ENCODE peak calls at places on chromosomes 1 and 21, in five cellular contexts. P is HFFc6, V is heart right ventricle, F is glomerular endothelial cell, C is H7. S is an unnamed sample.

GRCh38 chr1:32334864-32335618 is 992 bp downstream of the MARCKSL1 start:
- DNase-seq in P (no peak), V (peak; percentile 63), F (no peak), C (peak; percentile 87), S (no peak)

GRCh38 chr1:238674331-238674730 is 712.0 kb upstream of the CHRM3 start:
- DNase-seq in P (no peak), V (no peak), F (no peak), C (no peak), S (no peak)

GRCh38 chr1:8396912-8397406 is 79.0 kb downstream of the SLC45A1 start:
- DNase-seq in P (peak; percentile 98), V (no peak), F (no peak), C (no peak), S (no peak)

GRCh38 chr1:53375440-53375839 is 47.6 kb upstream of the LRP8 start:
- DNase-seq in P (no peak), V (no peak), F (no peak), C (no peak), S (peak; percentile 12)

GRCh38 chr1:50060279-50060678 is 36.5 kb upstream of the AGBL4 start:
- DNase-seq in P (no peak), V (no peak), F (no peak), C (no peak), S (no peak)

GRCh38 chr1:43171312-43171875 is 696 bp downstream of the EBNA1BP2 start:
- DNase-seq in P (no peak), V (no peak), F (no peak), C (no peak), S (no peak)

GRCh38 chr1:157140068-157140588 is 1.9 kb upstream of the ETV3 start:
- DNase-seq in P (no peak), V (no peak), F (no peak), C (peak; percentile 43), S (no peak)

GRCh38 chr1:52556641-52557360 is 3.9 kb upstream of the TUT4 start:
- DNase-seq in P (no peak), V (no peak), F (no peak), C (no peak), S (no peak)

GRCh38 chr1:41122851-41123518 is 101.5 kb upstream of the SLFNL1 start:
- DNase-seq in P (peak; percentile 90), V (no peak), F (peak; percentile 27), C (peak; percentile 3), S (peak; percentile 35)

GRCh38 chr21:44317241-44317782 is 17.5 kb downstream of the PFKL start:
- DNase-seq in P (no peak), V (no peak), F (no peak), C (no peak), S (no peak)

S was measured in testis.